ENCODE peak calls at places on chromosomes 1 and 21, in six cellular contexts. F is posterior cingulate gyrus, L is NCI-H1092, W is A673, N is KBM-7, I is NCI-H1930. T is an unnamed sample.

GRCh38 chr1:115706774-115707425 is 61.6 kb downstream of the CASQ2 start:
- DNase-seq in F (no peak), L (peak; percentile 30), W (peak; percentile 84), N (peak; percentile 79), I (peak; percentile 27), T (peak; percentile 22)

GRCh38 chr21:43025636-43026180 is 49.9 kb downstream of the CBS start:
- DNase-seq in F (no peak), L (no peak), W (peak; percentile 71), N (no peak), I (no peak), T (no peak)

GRCh38 chr1:11731719-11732283 is 4.1 kb upstream of the AGTRAP start:
- DNase-seq in F (peak; percentile 83), L (peak; percentile 71), W (peak; percentile 33), N (no peak), I (no peak), T (peak; percentile 54)

GRCh38 chr1:111778541-111779051 is 22.9 kb downstream of the DDX20 start:
- DNase-seq in F (no peak), L (no peak), W (no peak), N (no peak), I (no peak), T (no peak)

GRCh38 chr1:30088594-30089556 is 634.5 kb downstream of the MATN1 start:
- DNase-seq in F (no peak), L (peak; percentile 97), W (peak; percentile 84), N (no peak), I (no peak), T (no peak)

GRCh38 chr1:223462047-223462446 is 68.8 kb downstream of the CCDC185 start:
- DNase-seq in F (no peak), L (no peak), W (no peak), N (no peak), I (no peak), T (no peak)

GRCh38 chr1:154463512-154463990 is 38.5 kb upstream of the TDRD10 start:
- DNase-seq in F (no peak), L (no peak), W (peak; percentile 61), N (peak; percentile 74), I (no peak), T (no peak)

GRCh38 chr1:167090289-167090942 is at the start of gene GPA33:
- DNase-seq in F (no peak), L (no peak), W (no peak), N (peak; percentile 87), I (no peak), T (peak; percentile 61)

GRCh38 chr1:47439151-47440051 is 1.6 kb downstream of the FOXD2 start:
- DNase-seq in F (no peak), L (no peak), W (no peak), N (no peak), I (no peak), T (no peak)

GRCh38 chr1:24384251-24385090 is 29.1 kb downstream of the STPG1 start:
- DNase-seq in F (no peak), L (no peak), W (no peak), N (no peak), I (no peak), T (peak; percentile 59)

GRCh38 chr1:247241687-247242086 is 14.2 kb upstream of the VN1R5 start:
- DNase-seq in F (no peak), L (no peak), W (no peak), N (no peak), I (no peak), T (no peak)

GRCh38 chr1:230423261-230423660 is 2.9 kb downstream of the PGBD5 start:
- DNase-seq in F (peak; percentile 28), L (no peak), W (no peak), N (no peak), I (no peak), T (no peak)

GRCh38 chr1:32895325-32896215 is 5.6 kb downstream of the TMEM54 start:
- DNase-seq in F (no peak), L (no peak), W (no peak), N (no peak), I (no peak), T (no peak)

GRCh38 chr1:78254517-78254916 is 208.8 kb downstream of the GIPC2 start:
- DNase-seq in F (no peak), L (no peak), W (no peak), N (no peak), I (no peak), T (no peak)

T was measured in MV-4-11.